ENCODE peak calls at places on chromosomes 3 and 15, in six cellular contexts. I is K562, O is WTC11, P is HepG2, Q is GM12878, J is GM23338. N is an unnamed sample.

GRCh38 chr15:88695595-88696186 is 56.9 kb downstream of the ISG20 start:
- DNase-seq in O (no peak), J (no peak), I (no peak), P (no peak), Q (no peak), N (no peak)

GRCh38 chr3:11995061-11995460 is 9.1 kb upstream of the SYN2 start:
- DNase-seq in O (peak), J (peak), P (no peak), Q (no peak), I (no peak), N (no peak)

GRCh38 chr15:89899303-89899946 is 5.6 kb upstream of the AP3S2 start:
- DNase-seq in O (no peak), I (no peak), P (no peak), J (no peak), Q (no peak), N (no peak)

GRCh38 chr3:125120370-125121122 is 64.7 kb upstream of the HEG1 start:
- DNase-seq in P (no peak), Q (no peak), I (no peak), J (peak), O (peak), N (peak)

GRCh38 chr15:100234158-100235029 is 107.4 kb downstream of the ADAMTS17 start:
- DNase-seq in Q (no peak), J (no peak), P (no peak), O (no peak), I (no peak), N (no peak)

GRCh38 chr15:34708422-34708821 is 46.4 kb downstream of the GJD2 start:
- DNase-seq in I (peak), Q (no peak), O (no peak), P (peak), J (peak), N (no peak)

GRCh38 chr3:57852896-57853295 is 96.8 kb downstream of the SLMAP start:
- DNase-seq in O (no peak), P (peak), J (peak), Q (no peak), I (no peak), N (no peak)

GRCh38 chr3:143078883-143079282 is 40.7 kb upstream of the CHST2 start:
- DNase-seq in I (no peak), O (no peak), P (no peak), Q (no peak), J (no peak), N (no peak)

GRCh38 chr15:85419200-85419599 is 38.8 kb downstream of the AKAP13 start:
- DNase-seq in P (no peak), Q (no peak), J (no peak), I (no peak), O (no peak), N (no peak)

GRCh38 chr3:34206996-34207395 is 408.6 kb downstream of the PDCD6IP start:
- DNase-seq in P (no peak), O (no peak), J (no peak), Q (no peak), I (no peak), N (no peak)

GRCh38 chr3:99639579-99639978 is 1.2 kb downstream of the COL8A1 start:
- DNase-seq in J (no peak), P (no peak), O (no peak), I (no peak), Q (no peak), N (no peak)

GRCh38 chr3:99641480-99641879 is 3.1 kb downstream of the COL8A1 start:
- DNase-seq in J (no peak), Q (no peak), P (no peak), O (no peak), I (no peak), N (no peak)

GRCh38 chr3:99641984-99642383 is 3.6 kb downstream of the COL8A1 start:
- DNase-seq in P (no peak), Q (no peak), J (no peak), I (no peak), O (no peak), N (no peak)

GRCh38 chr3:99638244-99638948 is at the start of gene COL8A1:
- DNase-seq in J (peak), O (peak), I (no peak), Q (no peak), P (no peak), N (no peak)

GRCh38 chr3:99640214-99640851 is 1.9 kb downstream of the COL8A1 start:
- DNase-seq in J (no peak), P (no peak), I (no peak), O (no peak), Q (no peak), N (no peak)
- TF ChIP-seq CREB1 in J (no peak), P (no peak), I (no peak), O (no peak), Q (no peak), N (no peak)

GRCh38 chr15:39502048-39502447 is 78.8 kb upstream of the THBS1 start:
- DNase-seq in O (no peak), J (no peak), P (no peak), Q (no peak), I (no peak), N (no peak)

GRCh38 chr15:39502616-39503195 is 78.2 kb upstream of the THBS1 start:
- DNase-seq in I (no peak), O (no peak), J (no peak), P (no peak), Q (no peak), N (no peak)

GRCh38 chr15:39506146-39506545 is 74.7 kb upstream of the THBS1 start:
- DNase-seq in O (no peak), Q (no peak), P (no peak), I (no peak), J (no peak), N (no peak)

GRCh38 chr15:39503526-39503925 is 77.4 kb upstream of the THBS1 start:
- DNase-seq in I (no peak), J (no peak), O (no peak), Q (no peak), P (no peak), N (no peak)

GRCh38 chr15:39504812-39505211 is 76.1 kb upstream of the THBS1 start:
- DNase-seq in J (no peak), P (no peak), Q (no peak), I (no peak), O (no peak), N (no peak)
- TF ChIP-seq CREB1 in J (no peak), P (no peak), Q (no peak), I (no peak), O (no peak), N (no peak)

DNA sequence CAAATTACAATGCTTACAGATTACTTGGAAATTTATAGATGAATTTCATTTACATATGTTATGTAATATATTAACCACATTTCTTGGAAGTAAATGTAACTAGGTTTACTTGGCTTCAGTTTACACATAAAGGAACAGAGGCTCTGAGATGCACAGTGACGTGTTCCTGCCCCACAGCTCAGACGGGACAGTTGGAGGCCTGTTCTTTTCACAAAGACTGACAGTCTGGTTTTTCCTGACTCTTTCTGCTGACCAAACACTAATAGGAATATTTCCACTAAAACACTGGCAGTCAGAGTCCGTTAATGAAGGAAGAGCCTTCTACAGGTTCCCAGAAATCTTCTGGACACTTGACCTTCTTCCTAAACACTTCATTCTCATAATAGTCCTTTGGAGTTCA is 336.1 kb downstream of the MFSD1 start:
- DNase-seq in P (no peak), O (no peak), J (no peak), Q (no peak), I (no peak), N (no peak)
- TF ChIP-seq CREB1 in P (no peak), O (no peak), J (no peak), Q (no peak), I (no peak), N (no peak)

DNA sequence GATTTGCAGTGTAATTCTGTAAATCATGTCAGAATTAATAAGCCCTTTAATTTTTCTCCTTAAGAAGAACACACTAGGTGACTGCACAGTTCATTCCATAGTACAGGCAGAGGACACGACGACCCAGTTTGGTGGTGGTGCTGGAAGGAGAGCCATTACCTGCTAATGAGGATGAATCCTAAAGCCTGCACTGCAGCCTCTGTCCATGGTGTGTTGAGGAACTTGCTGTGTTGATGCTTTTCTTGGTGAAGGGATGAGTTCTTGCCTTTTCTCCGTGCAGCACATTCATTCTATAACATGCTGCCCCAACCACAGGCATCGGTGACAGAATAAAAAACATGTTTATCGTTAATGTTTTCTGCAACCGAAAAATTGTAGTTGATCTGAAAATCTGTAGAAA is 89.6 kb upstream of the VEPH1 start:
- DNase-seq in P (no peak), O (no peak), I (no peak), J (no peak), Q (no peak), N (no peak)
- TF ChIP-seq CREB1 in P (no peak), O (no peak), I (no peak), J (no peak), Q (no peak), N (no peak)

N was measured in H1.